ENCODE peak calls at places on chromosomes 12 and 14, in eight cellular contexts. O, M, H, D, W, V, F and U are unnamed samples. For H3K4me1, the result is how much of the 10 kb centered on the place peaks cover.

GRCh38 chr12:98745578-98746391 is 100.7 kb downstream of the APAF1 start:
- DNase-seq in O (peak), M (peak), H (peak), D (peak), W (no peak), V (no peak), F (no peak), U (no peak)

GRCh38 chr14:68663385-68664076 is 129.3 kb downstream of the ZFP36L1 start:
- DNase-seq in O (peak), M (peak), H (no peak), D (peak), W (no peak), V (no peak), F (no peak), U (no peak)

GRCh38 chr12:64808110-64808509 is 16.3 kb upstream of the TBC1D30 start:
- DNase-seq in O (no peak), M (no peak), H (no peak), D (no peak), W (no peak), V (no peak), F (no peak), U (no peak)

GRCh38 chr14:56118611-56119181 is 485 bp downstream of the PELI2 start:
- DNase-seq in O (peak), M (peak), H (peak), D (peak), W (no peak), V (peak), F (no peak), U (peak)

GRCh38 chr14:63787995-63788946 is 60.4 kb upstream of the SGPP1 start:
- DNase-seq in O (no peak), M (no peak), H (no peak), D (no peak), W (no peak), V (no peak), F (no peak), U (no peak)

GRCh38 chr14:76181546-76181945 is 29.8 kb downstream of the GPATCH2L start:
- DNase-seq in O (no peak), M (peak), H (no peak), D (no peak), W (no peak), V (no peak), F (no peak), U (no peak)

GRCh38 chr12:57844725-57845477 is 1.6 kb downstream of the CTDSP2 start:
- DNase-seq in O (peak), M (peak), H (peak), D (peak), W (peak), V (peak), F (no peak), U (peak)

GRCh38 chr12:54442071-54442470 is 23.0 kb upstream of the ITGA5 start:
- DNase-seq in O (no peak), M (no peak), H (no peak), D (no peak), W (no peak), V (no peak), F (no peak), U (no peak)

GRCh38 chr12:105025890-105026289 is 39.8 kb downstream of the NOPCHAP1 start:
- DNase-seq in O (no peak), M (peak), H (no peak), D (peak), W (no peak), V (peak), F (no peak), U (no peak)

GRCh38 chr12:3381059-3382047 is 109.7 kb upstream of the PRMT8 start:
- DNase-seq in O (no peak), M (peak), H (no peak), D (peak), W (no peak), V (no peak), F (no peak), U (no peak)

GRCh38 chr14:74573421-74574091 is 38.5 kb downstream of the LTBP2 start:
- DNase-seq in O (no peak), M (no peak), H (no peak), D (no peak), W (no peak), V (no peak), F (no peak), U (no peak)

GRCh38 chr12:47740536-47741339 is 15.4 kb upstream of the ENDOU start:
- DNase-seq in O (peak), M (no peak), H (peak), D (no peak), W (no peak), V (no peak), F (no peak), U (no peak)

GRCh38 chr12:47741340-47741703 is 16.0 kb upstream of the ENDOU start:
- DNase-seq in O (peak), M (peak), H (peak), D (peak), W (peak), V (peak), F (peak), U (peak)

GRCh38 chr12:47737936-47738335 is 12.6 kb upstream of the ENDOU start:
- DNase-seq in O (peak), M (no peak), H (no peak), D (peak), W (no peak), V (no peak), F (no peak), U (no peak)

GRCh38 chr12:47739297-47739696 is 14.0 kb upstream of the ENDOU start:
- DNase-seq in O (peak), M (no peak), H (peak), D (no peak), W (no peak), V (no peak), F (no peak), U (no peak)

GRCh38 chr12:47739959-47740358 is 14.7 kb upstream of the ENDOU start:
- DNase-seq in O (peak), M (no peak), H (peak), D (no peak), W (peak), V (no peak), F (no peak), U (peak)
- H3K4me1 ChIP-seq in O (under half), M (under half), H (under half), D (under half), W (under half), V (under half), F (under half), U (under half)

GRCh38 chr12:27589419-27589818 is 65.4 kb downstream of the PPFIBP1 start:
- DNase-seq in O (no peak), M (no peak), H (no peak), D (no peak), W (no peak), V (no peak), F (no peak), U (no peak)
- H3K4me3 ChIP-seq in O (no peak), M (no peak), H (no peak), D (no peak), W (no peak), V (no peak), F (no peak), U (no peak)

DNA sequence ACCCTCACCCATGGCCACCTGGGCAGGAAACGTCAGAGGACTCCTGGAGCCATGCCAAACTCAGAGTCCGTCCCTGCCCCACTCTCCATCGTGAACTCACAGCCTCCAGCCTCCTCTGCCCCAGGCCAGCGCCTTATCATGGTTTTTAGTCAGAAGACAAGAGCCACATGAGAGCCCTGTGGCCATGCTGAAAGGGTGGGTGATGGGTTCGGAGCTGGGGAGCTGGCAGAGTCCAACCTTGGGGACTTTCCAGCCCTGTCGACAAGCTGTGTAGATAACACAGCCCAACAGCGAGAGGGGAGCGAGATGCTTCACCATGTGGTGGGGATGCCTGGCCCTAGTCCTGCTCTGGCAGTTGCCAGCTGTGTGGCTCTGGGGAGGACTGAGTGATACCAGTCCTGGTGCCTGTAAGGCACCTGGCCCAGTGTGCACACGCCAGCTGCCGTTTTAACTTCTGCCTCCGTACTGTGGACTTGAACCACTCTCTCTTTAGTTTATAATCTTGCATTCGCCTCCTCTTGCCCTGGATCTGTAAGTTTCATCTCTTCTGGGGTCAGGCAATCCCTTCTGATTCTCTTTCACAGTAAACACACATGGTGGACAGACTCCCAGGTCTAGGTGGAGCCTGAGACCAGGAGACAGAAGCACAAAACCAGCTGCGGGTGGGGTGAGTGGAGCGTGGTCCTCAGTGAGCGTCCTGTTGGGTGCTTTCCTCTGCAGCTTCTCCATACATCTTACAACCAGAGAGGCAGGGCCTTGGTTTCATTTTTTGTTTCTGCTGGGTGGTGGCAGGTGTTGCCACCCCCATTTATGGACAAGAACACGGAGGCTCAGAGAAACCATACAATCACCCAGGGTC is 55.3 kb downstream of the RIN3 start:
- DNase-seq in O (no peak), M (no peak), H (no peak), D (no peak), W (no peak), V (no peak), F (no peak), U (no peak)
- H3K4me1 ChIP-seq in O (under half), M (under half), H (under half), D (under half), W (under half), V (under half), F (under half), U (under half)

GRCh38 chr14:104709387-104710019 is 14.5 kb upstream of the ADSS1 start:
- DNase-seq in O (no peak), M (no peak), H (no peak), D (no peak), W (no peak), V (no peak), F (no peak), U (no peak)
- H3K4me3 ChIP-seq in O (no peak), M (no peak), H (no peak), D (no peak), W (no peak), V (no peak), F (no peak), U (no peak)

DNA sequence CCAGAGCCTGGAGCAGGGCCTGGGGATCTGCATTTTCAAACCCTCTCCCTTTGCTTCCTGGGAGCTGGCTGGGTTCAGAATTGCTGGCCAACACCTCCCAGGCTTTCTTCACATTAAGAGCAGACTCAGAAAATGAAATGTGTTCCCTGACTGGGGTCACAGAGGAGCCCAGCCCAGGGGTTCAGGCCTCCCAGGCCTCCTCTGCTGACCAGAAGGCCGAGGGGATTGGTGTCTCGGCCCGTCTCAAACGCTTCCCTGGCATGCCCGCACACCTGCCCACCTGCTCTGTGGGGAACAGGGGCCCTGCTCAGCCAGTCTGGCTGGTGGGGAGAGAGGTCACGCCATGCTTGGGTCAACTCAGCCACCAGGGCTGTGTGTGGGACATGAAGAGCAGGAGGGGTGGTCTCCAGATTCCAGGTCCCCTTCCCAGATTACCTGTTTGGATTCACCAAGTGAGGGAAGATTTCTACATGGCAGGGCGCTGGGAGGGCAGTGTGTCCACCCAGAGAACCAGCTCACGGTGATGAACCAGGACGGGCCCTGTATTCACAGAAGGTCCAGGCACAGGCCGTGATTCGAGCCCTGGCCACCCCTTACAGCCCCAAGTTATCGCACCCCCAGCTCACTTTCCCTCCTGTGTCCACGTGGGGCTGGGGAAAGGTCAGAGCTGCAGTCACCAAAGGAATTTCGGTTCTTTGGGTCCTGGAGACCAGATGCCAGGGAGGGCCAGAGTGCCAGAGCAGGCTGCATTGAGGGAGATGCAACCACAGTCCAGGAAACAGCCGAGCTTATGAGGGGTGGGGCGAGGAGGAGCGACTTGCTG is 55.2 kb upstream of the RIN3 start:
- DNase-seq in O (peak), M (no peak), H (no peak), D (no peak), W (no peak), V (no peak), F (no peak), U (peak)
- H3K4me1 ChIP-seq in O (under half), M (under half), H (under half), D (under half), W (under half), V (under half), F (under half), U (under half)

GRCh38 chr12:96075560-96075959 is 40.2 kb upstream of the LTA4H start:
- DNase-seq in O (peak), M (no peak), H (no peak), D (no peak), W (no peak), V (no peak), F (no peak), U (no peak)

GRCh38 chr12:96073346-96074336 is 38.3 kb upstream of the LTA4H start:
- DNase-seq in O (peak), M (peak), H (no peak), D (no peak), W (peak), V (no peak), F (no peak), U (no peak)

GRCh38 chr12:96081596-96081995 is 46.2 kb upstream of the LTA4H start:
- DNase-seq in O (peak), M (no peak), H (no peak), D (no peak), W (no peak), V (no peak), F (no peak), U (no peak)

GRCh38 chr12:96077081-96077480 is 41.7 kb upstream of the LTA4H start:
- DNase-seq in O (no peak), M (no peak), H (no peak), D (no peak), W (no peak), V (no peak), F (no peak), U (no peak)

GRCh38 chr12:96078281-96078761 is 42.9 kb upstream of the LTA4H start:
- DNase-seq in O (peak), M (no peak), H (peak), D (peak), W (no peak), V (peak), F (no peak), U (no peak)
- H3K4me3 ChIP-seq in O (no peak), M (no peak), H (no peak), D (no peak), W (no peak), V (no peak), F (no peak), U (no peak)

GRCh38 chr12:69529021-69529420 is 56.2 kb upstream of the CCT2 start:
- DNase-seq in O (no peak), M (no peak), H (no peak), D (no peak), W (no peak), V (no peak), F (no peak), U (no peak)
- H3K4me1 ChIP-seq in O (under half), M (under half), H (under half), D (under half), W (under half), V (under half), F (under half), U (under half)

DNA sequence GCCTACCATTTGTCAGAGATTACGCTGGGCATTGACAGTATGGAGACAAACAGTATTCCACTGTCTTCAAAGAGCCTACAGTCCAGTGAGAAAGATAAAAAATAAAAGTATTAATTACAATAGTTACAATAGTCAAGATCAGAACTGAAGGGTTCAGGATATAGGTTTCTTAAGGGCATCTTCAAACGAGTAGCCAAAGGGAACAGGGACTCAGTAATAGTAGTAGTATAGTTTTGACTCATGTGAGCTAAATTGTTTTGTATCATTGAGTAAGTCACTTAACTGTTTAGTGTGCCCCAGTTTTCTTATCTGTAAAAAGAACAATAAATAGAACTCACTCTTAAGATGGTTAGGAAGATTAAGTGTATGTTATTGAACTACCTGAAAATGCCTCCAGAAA is 123.6 kb downstream of the METTL25 start:
- DNase-seq in O (no peak), M (no peak), H (no peak), D (no peak), W (no peak), V (no peak), F (no peak), U (no peak)
- H3K4me3 ChIP-seq in O (no peak), M (no peak), H (no peak), D (no peak), W (no peak), V (no peak), F (no peak), U (no peak)

GRCh38 chr12:112904571-112904970 is 2.2 kb upstream of the OAS1 start:
- DNase-seq in O (peak), M (peak), H (no peak), D (no peak), W (peak), V (no peak), F (no peak), U (no peak)
- H3K4me1 ChIP-seq in O (under half), M (half or more), H (under half), D (under half), W (under half), V (under half), F (under half), U (half or more)

GRCh38 chr14:95408731-95409471 is 89.2 kb upstream of the CLMN start:
- DNase-seq in O (no peak), M (no peak), H (no peak), D (no peak), W (peak), V (no peak), F (no peak), U (no peak)
- H3K4me3 ChIP-seq in O (no peak), M (no peak), H (no peak), D (no peak), W (no peak), V (no peak), F (no peak), U (no peak)